ENCODE peak calls at places on chromosomes 5 and 9, in five cellular contexts. P, N, X, V and W are unnamed samples.

GRCh38 chr5:143148461-143149170 is 254.9 kb downstream of the NR3C1 start:
- DNase-seq in P (no peak), N (peak), X (no peak), V (no peak), W (no peak)

GRCh38 chr5:147234098-147234824 is 565 bp upstream of the STK32A start:
- DNase-seq in P (no peak), N (no peak), X (no peak), V (no peak), W (no peak)

GRCh38 chr9:126719677-126720435 is 85.0 kb upstream of the ZBTB43 start:
- DNase-seq in P (no peak), N (no peak), X (no peak), V (no peak), W (peak)

GRCh38 chr9:35114921-35115341 is 731 bp downstream of the ATOSB start:
- DNase-seq in P (no peak), N (peak), X (peak), V (no peak), W (no peak)

GRCh38 chr5:94618493-94619328 is at the start of the genes KIAA0825 and SLF1:
- DNase-seq in P (peak), N (peak), X (peak), V (peak), W (peak)

GRCh38 chr5:23884405-23884804 is 377.0 kb downstream of the PRDM9 start:
- DNase-seq in P (no peak), N (no peak), X (no peak), V (no peak), W (no peak)

GRCh38 chr5:17879276-17879675 is 245.0 kb downstream of the TAF11L14 start:
- DNase-seq in P (no peak), N (no peak), X (no peak), V (no peak), W (no peak)

GRCh38 chr5:18944771-18945170 is 1043.2 kb downstream of the CDH18 start:
- DNase-seq in P (no peak), N (no peak), X (no peak), V (no peak), W (no peak)

GRCh38 chr9:8053501-8053900 is 253.9 kb upstream of the DMAC1 start:
- DNase-seq in P (no peak), N (no peak), X (no peak), V (no peak), W (no peak)

GRCh38 chr5:74870299-74871067 is 4.3 kb upstream of the FAM169A start:
- DNase-seq in P (no peak), N (no peak), X (no peak), V (no peak), W (no peak)

GRCh38 chr5:1192971-1193590 is 8.3 kb upstream of the SLC6A19 start:
- DNase-seq in P (no peak), N (no peak), X (no peak), V (no peak), W (no peak)

GRCh38 chr9:136762915-136763648 is 1.2 kb downstream of the LCN15 start:
- DNase-seq in P (peak), N (no peak), X (no peak), V (no peak), W (no peak)

GRCh38 chr9:128877852-128878251 is 3.9 kb downstream of the KYAT1 start:
- DNase-seq in P (no peak), N (no peak), X (no peak), V (no peak), W (no peak)

GRCh38 chr5:134877159-134877558 is 3.0 kb downstream of the TXNDC15 start:
- DNase-seq in P (no peak), N (no peak), X (no peak), V (no peak), W (no peak)

GRCh38 chr5:149550267-149550582 is 1.0 kb downstream of the CSNK1A1 start:
- DNase-seq in P (no peak), N (peak), X (peak), V (no peak), W (no peak)